ENCODE peak calls at places on chromosomes 16 and 17, in six cellular contexts. P, K, G, V, A and M are unnamed samples.

GRCh38 chr17:3804503-3804931 is 3.5 kb upstream of the ITGAE start:
- DNase-seq in P (no peak), K (peak; percentile 77), G (no peak), V (no peak), A (no peak), M (no peak)

GRCh38 chr17:50347087-50347893 is 1.4 kb downstream of the XYLT2 start:
- DNase-seq in P (no peak), K (no peak), G (no peak), V (no peak), A (peak; percentile 62), M (no peak)

GRCh38 chr17:6574689-6575595 is 18.6 kb upstream of the PITPNM3 start:
- DNase-seq in P (peak; percentile 33), K (peak; percentile 67), G (peak; percentile 48), V (no peak), A (no peak), M (peak; percentile 40)

GRCh38 chr16:66824006-66824405 is 6.8 kb downstream of the NAE1 start:
- DNase-seq in P (no peak), K (peak; percentile 19), G (peak; percentile 47), V (peak; percentile 4), A (no peak), M (no peak)

GRCh38 chr16:72425571-72426341 is 253.8 kb upstream of the PMFBP1 start:
- DNase-seq in P (no peak), K (no peak), G (no peak), V (no peak), A (no peak), M (no peak)

GRCh38 chr16:79372504-79373184 is 227.9 kb downstream of the MAF start:
- DNase-seq in P (no peak), K (peak; percentile 2), G (peak; percentile 35), V (no peak), A (no peak), M (no peak)

GRCh38 chr16:17056666-17057065 is 414.1 kb downstream of the XYLT1 start:
- DNase-seq in P (no peak), K (no peak), G (no peak), V (no peak), A (no peak), M (no peak)

GRCh38 chr17:74868908-74869255 is 3.9 kb downstream of the FDXR start:
- DNase-seq in P (no peak), K (no peak), G (no peak), V (no peak), A (no peak), M (no peak)

GRCh38 chr16:84689126-84689525 is 10.7 kb upstream of the USP10 start:
- DNase-seq in P (no peak), K (peak; percentile 97), G (peak; percentile 77), V (peak; percentile 78), A (peak; percentile 44), M (no peak)

GRCh38 chr16:49602201-49603041 is 228.8 kb downstream of the C16orf78 start:
- DNase-seq in P (peak; percentile 11), K (no peak), G (no peak), V (no peak), A (no peak), M (no peak)

GRCh38 chr17:7484964-7485377 is 805 bp downstream of the POLR2A start:
- DNase-seq in P (no peak), K (no peak), G (no peak), V (no peak), A (no peak), M (no peak)

GRCh38 chr17:15972497-15972951 is 27.0 kb downstream of the ZSWIM7 start:
- DNase-seq in P (no peak), K (no peak), G (no peak), V (no peak), A (no peak), M (no peak)

GRCh38 chr17:12519956-12520594 is 145.6 kb upstream of the MYOCD start:
- DNase-seq in P (no peak), K (peak; percentile 15), G (no peak), V (peak; percentile 76), A (no peak), M (no peak)

GRCh38 chr17:18968945-18969887 is 17.3 kb downstream of the SLC5A10 start:
- DNase-seq in P (peak; percentile 81), K (no peak), G (peak; percentile 85), V (no peak), A (no peak), M (no peak)

GRCh38 chr17:55067697-55068439 is 99.3 kb downstream of the STXBP4 start:
- DNase-seq in P (no peak), K (peak; percentile 51), G (peak; percentile 68), V (no peak), A (no peak), M (peak; percentile 1)

GRCh38 chr16:81807767-81808166 is 28.7 kb downstream of the PLCG2 start:
- DNase-seq in P (no peak), K (no peak), G (no peak), V (no peak), A (no peak), M (no peak)

GRCh38 chr16:81809567-81809966 is 30.5 kb downstream of the PLCG2 start:
- DNase-seq in P (no peak), K (no peak), G (no peak), V (no peak), A (no peak), M (no peak)

GRCh38 chr16:81808933-81809480 is 29.9 kb downstream of the PLCG2 start:
- DNase-seq in P (no peak), K (no peak), G (no peak), V (no peak), A (no peak), M (no peak)

GRCh38 chr16:81810894-81811538 is 31.9 kb downstream of the PLCG2 start:
- DNase-seq in P (no peak), K (no peak), G (peak; percentile 7), V (no peak), A (no peak), M (no peak)

DNA sequence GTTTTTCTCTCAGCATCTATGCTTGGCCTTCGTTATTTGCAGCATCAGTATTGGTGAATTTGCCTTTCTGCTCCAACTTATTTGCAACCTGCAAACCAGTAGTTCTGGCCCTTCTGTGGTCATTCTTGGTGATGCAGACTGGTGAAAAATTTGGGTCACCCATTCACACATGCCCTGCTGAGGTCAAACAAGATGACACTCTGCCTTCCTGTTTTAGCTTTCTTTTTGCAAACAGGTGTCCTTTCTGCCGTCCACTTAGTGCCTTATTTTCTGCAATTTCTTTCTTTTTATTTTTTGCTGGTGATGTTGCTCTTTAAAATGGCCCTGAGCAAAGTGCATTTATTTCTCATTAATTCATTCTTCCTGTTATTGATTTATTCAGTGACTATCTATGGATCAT is 31.3 kb downstream of the PLCG2 start:
- DNase-seq in P (no peak), K (no peak), G (no peak), V (no peak), A (no peak), M (no peak)
- H3K4me3 ChIP-seq in P (no peak overlapping the region), K (no peak overlapping the region), G (no peak overlapping the region), V (no peak overlapping the region), A (no peak overlapping the region), M (no peak overlapping the region)

GRCh38 chr16:13064821-13065220 is 163.4 kb downstream of the SHISA9 start:
- DNase-seq in P (no peak), K (no peak), G (no peak), V (no peak), A (no peak), M (no peak)

GRCh38 chr16:13068912-13069583 is 167.7 kb downstream of the SHISA9 start:
- DNase-seq in P (no peak), K (no peak), G (no peak), V (no peak), A (no peak), M (no peak)

GRCh38 chr16:13067648-13068047 is 166.2 kb downstream of the SHISA9 start:
- DNase-seq in P (no peak), K (no peak), G (no peak), V (no peak), A (no peak), M (no peak)

DNA sequence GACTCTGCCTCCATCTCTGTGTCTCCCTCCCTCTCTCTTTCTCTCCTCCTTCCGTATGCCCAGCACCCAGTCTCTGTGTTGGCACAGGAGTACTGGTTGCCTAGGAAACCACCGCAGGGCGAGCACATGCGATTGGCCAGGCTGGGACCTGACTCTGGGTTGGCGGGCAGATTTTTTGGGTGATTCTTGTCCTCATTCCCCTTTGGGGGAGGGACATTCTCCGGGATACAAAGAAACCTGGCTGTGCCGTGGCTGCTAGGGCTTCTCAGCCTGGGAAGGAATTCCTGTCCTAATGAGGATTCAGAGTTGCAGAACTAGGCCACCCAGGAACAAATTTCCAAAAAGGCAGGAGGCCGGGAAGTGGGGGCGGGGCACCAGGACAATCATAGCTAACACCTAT is 168.9 kb downstream of the SHISA9 start:
- DNase-seq in P (no peak), K (no peak), G (no peak), V (no peak), A (no peak), M (no peak)
- H3K4me3 ChIP-seq in P (no peak overlapping the region), K (no peak overlapping the region), G (no peak overlapping the region), V (no peak overlapping the region), A (no peak overlapping the region), M (no peak overlapping the region)

GRCh38 chr16:69283851-69284250 is 27.3 kb upstream of the VPS4A start:
- DNase-seq in P (no peak), K (no peak), G (no peak), V (no peak), A (no peak), M (no peak)
- H3K4me3 ChIP-seq in P (no peak overlapping the region), K (no peak overlapping the region), G (no peak overlapping the region), V (no peak overlapping the region), A (no peak overlapping the region), M (no peak overlapping the region)

DNA sequence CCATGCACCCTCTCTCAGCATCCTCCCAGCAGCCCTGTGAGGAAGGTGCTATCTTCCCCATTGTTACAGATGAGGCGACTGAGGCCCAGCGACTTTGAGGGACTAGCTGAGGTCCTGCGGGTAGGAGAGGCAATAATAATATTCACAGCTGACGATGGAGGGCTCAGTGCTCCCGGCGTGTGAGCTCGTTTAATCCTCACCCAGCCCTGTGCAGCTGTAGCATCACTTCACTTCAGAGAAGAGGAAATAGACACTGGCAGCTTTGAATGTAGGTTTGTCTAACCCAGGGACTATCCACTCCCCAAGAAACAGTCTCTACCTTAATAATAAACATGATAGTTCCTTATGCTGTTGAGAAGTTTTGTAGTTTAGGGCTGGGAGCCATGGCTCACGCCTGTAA is 21.6 kb downstream of the LASP1 start:
- DNase-seq in P (no peak), K (no peak), G (no peak), V (no peak), A (no peak), M (no peak)
- H3K4me3 ChIP-seq in P (no peak overlapping the region), K (no peak overlapping the region), G (no peak overlapping the region), V (no peak overlapping the region), A (no peak overlapping the region), M (no peak overlapping the region)